ENCODE peak calls at places on chromosome 1, in six cellular contexts. One of them, this sample, is unnamed.

GRCh38 chr1:47752048-47752451 is 245.1 kb downstream of the TRABD2B start:
- DNase-seq in prostate gland: peak
- DNase-seq in GM23338: no peak
- DNase-seq in spleen: no peak
- DNase-seq in stomach: peak
- DNase-seq in upper lobe of left lung: peak
- DNase-seq in this sample: no peak

GRCh38 chr1:201251851-201252430 is 31.4 kb upstream of the PKP1 start:
- DNase-seq in GM23338: no peak
- DNase-seq in stomach: no peak
- DNase-seq in spleen: no peak
- DNase-seq in prostate gland: no peak
- DNase-seq in upper lobe of left lung: no peak
- DNase-seq in this sample: no peak

GRCh38 chr1:7886346-7886745 is 33.5 kb upstream of the UTS2 start:
- DNase-seq in GM23338: no peak
- DNase-seq in stomach: no peak
- DNase-seq in spleen: no peak
- DNase-seq in upper lobe of left lung: no peak
- DNase-seq in prostate gland: no peak
- DNase-seq in this sample: peak

GRCh38 chr1:1721201-1721600 is 3.0 kb downstream of the CDK11A start:
- DNase-seq in spleen: no peak
- DNase-seq in GM23338: no peak
- DNase-seq in stomach: no peak
- DNase-seq in prostate gland: no peak
- DNase-seq in upper lobe of left lung: no peak
- DNase-seq in this sample: no peak

GRCh38 chr1:29164588-29164987 is 17.1 kb downstream of the SRSF4 start:
- DNase-seq in upper lobe of left lung: no peak
- DNase-seq in spleen: no peak
- DNase-seq in GM23338: peak
- DNase-seq in prostate gland: no peak
- DNase-seq in stomach: no peak
- DNase-seq in this sample: no peak

GRCh38 chr1:11862890-11863289 is 4.1 kb upstream of the NPPB start:
- DNase-seq in upper lobe of left lung: no peak
- DNase-seq in spleen: no peak
- DNase-seq in prostate gland: no peak
- DNase-seq in GM23338: no peak
- DNase-seq in stomach: no peak
- DNase-seq in this sample: no peak

GRCh38 chr1:180586671-180587155 is 27.9 kb downstream of the OVAAL start:
- DNase-seq in GM23338: no peak
- DNase-seq in spleen: no peak
- DNase-seq in prostate gland: peak
- DNase-seq in stomach: peak
- DNase-seq in upper lobe of left lung: no peak
- DNase-seq in this sample: no peak

GRCh38 chr1:227949341-227949921 is 1.7 kb upstream of the WNT9A start:
- DNase-seq in spleen: peak
- DNase-seq in GM23338: no peak
- DNase-seq in upper lobe of left lung: peak
- DNase-seq in prostate gland: no peak
- DNase-seq in stomach: peak
- DNase-seq in this sample: no peak

GRCh38 chr1:108077991-108078390 is 113.0 kb upstream of the VAV3 start:
- DNase-seq in upper lobe of left lung: no peak
- DNase-seq in stomach: no peak
- DNase-seq in prostate gland: no peak
- DNase-seq in spleen: no peak
- DNase-seq in GM23338: no peak
- DNase-seq in this sample: no peak

GRCh38 chr1:163300569-163300968 is 21.2 kb upstream of the NUF2 start:
- DNase-seq in stomach: no peak
- DNase-seq in upper lobe of left lung: no peak
- DNase-seq in spleen: no peak
- DNase-seq in GM23338: no peak
- DNase-seq in prostate gland: no peak
- DNase-seq in this sample: no peak

GRCh38 chr1:110690966-110691365 is 16.2 kb upstream of the KCNA3 start:
- DNase-seq in upper lobe of left lung: no peak
- DNase-seq in prostate gland: no peak
- DNase-seq in stomach: no peak
- DNase-seq in GM23338: no peak
- DNase-seq in spleen: no peak
- DNase-seq in this sample: no peak

GRCh38 chr1:197671140-197671539 is 104.1 kb downstream of the DENND1B start:
- DNase-seq in upper lobe of left lung: no peak
- DNase-seq in spleen: no peak
- DNase-seq in stomach: no peak
- DNase-seq in prostate gland: no peak
- DNase-seq in GM23338: no peak
- DNase-seq in this sample: no peak

DNA sequence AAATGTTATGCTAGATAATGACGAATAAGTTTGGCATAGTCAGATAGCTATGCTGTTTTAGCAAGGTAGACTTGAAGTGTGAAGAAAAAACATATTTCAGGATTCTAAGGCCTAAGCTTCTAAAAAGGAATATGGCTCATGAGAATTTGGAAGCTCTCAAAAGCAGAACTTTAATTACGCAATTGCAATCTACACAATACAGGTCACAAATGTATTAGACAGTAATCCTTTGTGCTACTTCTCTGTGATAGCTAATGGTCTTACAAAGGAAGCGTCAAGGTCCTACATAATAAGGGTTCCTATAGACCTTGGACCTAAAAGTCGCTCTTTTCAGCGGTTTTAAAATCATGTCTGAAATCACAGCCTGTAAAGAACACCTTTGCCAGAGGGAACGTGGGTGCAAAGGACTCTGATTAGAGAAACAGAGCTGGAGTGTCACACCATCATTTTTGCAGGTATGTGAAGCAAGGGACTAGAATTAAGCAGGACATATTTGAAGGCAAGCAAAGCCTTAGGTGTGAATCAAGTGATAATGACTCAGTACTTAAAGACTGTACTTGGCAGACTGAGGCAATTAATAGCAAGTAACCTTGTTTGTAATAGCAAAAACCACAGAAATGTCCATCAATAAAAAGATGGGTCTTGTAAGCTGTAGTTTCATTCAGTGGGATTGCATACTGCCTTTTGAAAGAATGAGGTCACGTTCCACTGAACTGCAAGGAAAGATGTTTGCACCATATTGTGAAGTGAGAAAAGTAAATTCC is 420.2 kb downstream of the KCTD3 start:
- DNase-seq in upper lobe of left lung: no peak
- DNase-seq in GM23338: no peak
- DNase-seq in spleen: no peak
- DNase-seq in prostate gland: no peak
- DNase-seq in stomach: no peak
- DNase-seq in this sample: no peak
- TF ChIP-seq CTCF in upper lobe of left lung: no peak
- TF ChIP-seq CTCF in GM23338: no peak
- TF ChIP-seq CTCF in spleen: no peak
- TF ChIP-seq CTCF in prostate gland: no peak
- TF ChIP-seq CTCF in stomach: no peak
- TF ChIP-seq CTCF in this sample: no peak

GRCh38 chr1:212477014-212477679 is 44.4 kb downstream of the NENF start:
- DNase-seq in GM23338: peak
- DNase-seq in spleen: peak
- DNase-seq in prostate gland: peak
- DNase-seq in upper lobe of left lung: no peak
- DNase-seq in stomach: peak
- DNase-seq in this sample: peak
- TF ChIP-seq POLR2AphosphoS5 in GM23338: no peak
- TF ChIP-seq POLR2AphosphoS5 in spleen: no peak
- TF ChIP-seq POLR2AphosphoS5 in prostate gland: peak
- TF ChIP-seq POLR2AphosphoS5 in upper lobe of left lung: no peak
- TF ChIP-seq POLR2AphosphoS5 in stomach: no peak
- TF ChIP-seq POLR2AphosphoS5 in this sample: no peak

GRCh38 chr1:226868726-226869125 is 1.7 kb upstream of the PSEN2 start:
- DNase-seq in prostate gland: no peak
- DNase-seq in GM23338: no peak
- DNase-seq in spleen: no peak
- DNase-seq in upper lobe of left lung: no peak
- DNase-seq in stomach: no peak
- DNase-seq in this sample: no peak

GRCh38 chr1:226870026-226870322 is 442 bp upstream of the PSEN2 start:
- DNase-seq in GM23338: no peak
- DNase-seq in spleen: no peak
- DNase-seq in upper lobe of left lung: no peak
- DNase-seq in prostate gland: no peak
- DNase-seq in stomach: no peak
- DNase-seq in this sample: no peak

GRCh38 chr1:226871636-226872327 is 1.4 kb downstream of the PSEN2 start:
- DNase-seq in GM23338: no peak
- DNase-seq in prostate gland: no peak
- DNase-seq in stomach: no peak
- DNase-seq in upper lobe of left lung: peak
- DNase-seq in spleen: peak
- DNase-seq in this sample: no peak

GRCh38 chr1:226871047-226871365 is 590 bp downstream of the PSEN2 start:
- DNase-seq in stomach: no peak
- DNase-seq in GM23338: peak
- DNase-seq in spleen: peak
- DNase-seq in prostate gland: no peak
- DNase-seq in upper lobe of left lung: no peak
- DNase-seq in this sample: no peak

GRCh38 chr1:226870323-226871046 is at the start of gene PSEN2:
- DNase-seq in prostate gland: peak
- DNase-seq in GM23338: peak
- DNase-seq in upper lobe of left lung: peak
- DNase-seq in stomach: peak
- DNase-seq in spleen: peak
- DNase-seq in this sample: no peak
- TF ChIP-seq CTCF in prostate gland: peak
- TF ChIP-seq CTCF in GM23338: no peak
- TF ChIP-seq CTCF in upper lobe of left lung: peak
- TF ChIP-seq CTCF in stomach: no peak
- TF ChIP-seq CTCF in spleen: peak
- TF ChIP-seq CTCF in this sample: no peak

DNA sequence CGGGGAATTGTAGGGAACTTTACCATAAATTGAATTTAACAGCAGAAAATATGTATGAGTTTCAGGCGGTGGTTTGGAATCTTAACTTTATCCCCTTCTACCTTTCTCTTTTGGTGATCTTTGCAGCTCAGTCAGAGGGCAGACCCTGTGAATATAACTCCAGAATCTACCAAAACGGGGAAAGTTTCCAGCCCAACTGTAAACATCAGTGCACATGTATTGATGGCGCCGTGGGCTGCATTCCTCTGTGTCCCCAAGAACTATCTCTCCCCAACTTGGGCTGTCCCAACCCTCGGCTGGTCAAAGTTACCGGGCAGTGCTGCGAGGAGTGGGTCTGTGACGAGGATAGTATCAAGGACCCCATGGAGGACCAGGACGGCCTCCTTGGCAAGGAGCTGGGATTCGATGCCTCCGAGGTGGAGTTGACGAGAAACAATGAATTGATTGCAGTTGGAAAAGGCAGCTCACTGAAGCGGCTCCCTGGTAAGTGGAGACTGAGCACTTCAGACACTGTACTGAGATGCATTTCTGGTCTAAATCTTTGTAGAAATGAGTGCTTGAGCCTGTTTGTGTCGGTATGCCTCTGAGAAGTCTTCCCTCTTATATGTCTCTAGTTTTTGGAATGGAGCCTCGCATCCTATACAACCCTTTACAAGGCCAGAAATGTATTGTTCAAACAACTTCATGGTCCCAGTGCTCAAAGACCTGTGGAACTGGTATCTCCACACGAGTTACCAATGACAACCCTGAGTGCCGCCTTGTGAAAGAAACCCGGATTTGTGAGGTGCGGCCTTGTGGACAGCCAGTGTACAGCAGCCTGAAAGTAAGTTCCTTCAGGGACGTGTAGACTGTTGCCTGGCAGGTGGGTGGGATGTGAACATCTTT is 1.5 kb downstream of the CCN1 start:
- DNase-seq in stomach: no peak
- DNase-seq in GM23338: peak
- DNase-seq in upper lobe of left lung: no peak
- DNase-seq in prostate gland: peak
- DNase-seq in spleen: no peak
- DNase-seq in this sample: no peak
- TF ChIP-seq POLR2AphosphoS5 in stomach: peak
- TF ChIP-seq POLR2AphosphoS5 in GM23338: no peak
- TF ChIP-seq POLR2AphosphoS5 in upper lobe of left lung: no peak
- TF ChIP-seq POLR2AphosphoS5 in prostate gland: peak
- TF ChIP-seq POLR2AphosphoS5 in spleen: no peak
- TF ChIP-seq POLR2AphosphoS5 in this sample: no peak

DNA sequence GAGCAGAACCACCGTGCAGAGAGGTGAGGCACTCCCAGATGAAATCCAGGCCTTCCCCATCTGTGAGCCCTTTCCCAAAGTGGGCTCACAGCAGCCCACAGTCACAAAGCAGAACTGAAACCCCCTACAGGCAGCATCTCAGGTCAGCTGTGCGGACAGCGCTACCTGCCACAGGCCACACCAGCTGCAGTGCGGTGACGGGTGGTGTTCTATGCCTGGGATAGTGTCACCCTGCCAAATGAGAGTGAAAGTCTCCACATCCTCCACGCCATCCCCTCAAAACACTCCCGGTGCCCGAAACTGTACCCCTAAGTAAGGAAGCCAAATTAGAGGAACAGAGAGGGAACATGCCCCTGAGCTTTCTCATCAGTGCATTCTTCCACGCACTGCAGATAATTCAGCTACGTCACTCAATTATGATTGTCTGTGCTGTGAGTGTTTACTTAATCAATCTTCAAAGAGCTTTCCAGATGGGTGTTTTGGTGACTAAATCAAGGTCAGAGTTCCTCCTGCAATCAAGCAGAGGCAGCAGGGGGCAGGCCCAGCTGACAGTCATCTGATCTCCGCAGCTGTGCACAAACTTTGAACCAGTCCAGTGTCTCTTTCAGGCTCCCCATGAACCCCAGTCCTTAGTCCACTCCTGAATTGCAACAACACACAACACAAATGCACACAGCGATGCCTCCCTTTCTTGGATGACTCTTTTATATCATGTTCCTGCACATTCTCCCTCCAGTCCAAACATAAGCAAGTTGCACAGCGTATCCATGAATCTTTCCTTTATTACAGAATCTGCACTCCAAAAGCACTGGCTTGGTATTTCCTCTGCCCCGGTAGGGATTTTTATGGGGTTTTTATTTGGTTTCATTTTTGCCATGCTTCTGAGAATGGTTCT is 150.0 kb downstream of the TOMM20 start:
- DNase-seq in prostate gland: no peak
- DNase-seq in GM23338: no peak
- DNase-seq in upper lobe of left lung: no peak
- DNase-seq in stomach: peak
- DNase-seq in spleen: peak
- DNase-seq in this sample: peak
- TF ChIP-seq CTCF in prostate gland: no peak
- TF ChIP-seq CTCF in GM23338: no peak
- TF ChIP-seq CTCF in upper lobe of left lung: no peak
- TF ChIP-seq CTCF in stomach: no peak
- TF ChIP-seq CTCF in spleen: peak
- TF ChIP-seq CTCF in this sample: no peak

GRCh38 chr1:203463469-203464062 is 12.0 kb upstream of the PRELP start:
- DNase-seq in prostate gland: no peak
- DNase-seq in stomach: no peak
- DNase-seq in upper lobe of left lung: no peak
- DNase-seq in GM23338: peak
- DNase-seq in spleen: no peak
- DNase-seq in this sample: no peak
- TF ChIP-seq POLR2AphosphoS5 in prostate gland: no peak
- TF ChIP-seq POLR2AphosphoS5 in stomach: no peak
- TF ChIP-seq POLR2AphosphoS5 in upper lobe of left lung: no peak
- TF ChIP-seq POLR2AphosphoS5 in GM23338: no peak
- TF ChIP-seq POLR2AphosphoS5 in spleen: no peak
- TF ChIP-seq POLR2AphosphoS5 in this sample: no peak